ENCODE peak calls at places on chromosomes 13 and 19, in nine cellular contexts. One of them, this sample, is unnamed.

GRCh38 chr13:95267662-95268369 is 33.4 kb downstream of the ABCC4 start:
- DNase-seq in AG04450: peak
- DNase-seq in breast epithelium: no peak
- DNase-seq in uterus: peak
- DNase-seq in fibroblast of lung: peak
- DNase-seq in tibial artery: no peak
- DNase-seq in CD4-positive, alpha-beta memory T cell: no peak
- DNase-seq in transverse colon: peak
- DNase-seq in left ventricle myocardium inferior: no peak
- DNase-seq in this sample: no peak

GRCh38 chr19:55224038-55224665 is 4.4 kb downstream of the TMEM86B start:
- DNase-seq in tibial artery: no peak
- DNase-seq in breast epithelium: no peak
- DNase-seq in CD4-positive, alpha-beta memory T cell: no peak
- DNase-seq in uterus: no peak
- DNase-seq in fibroblast of lung: no peak
- DNase-seq in left ventricle myocardium inferior: no peak
- DNase-seq in AG04450: no peak
- DNase-seq in transverse colon: no peak
- DNase-seq in this sample: no peak

GRCh38 chr19:7534531-7534980 is 961 bp upstream of the PNPLA6 start:
- DNase-seq in tibial artery: peak
- DNase-seq in transverse colon: peak
- DNase-seq in breast epithelium: no peak
- DNase-seq in left ventricle myocardium inferior: peak
- DNase-seq in fibroblast of lung: peak
- DNase-seq in uterus: peak
- DNase-seq in CD4-positive, alpha-beta memory T cell: peak
- DNase-seq in AG04450: peak
- DNase-seq in this sample: peak

GRCh38 chr13:30718661-30719520 is 16.5 kb upstream of the ALOX5AP start:
- DNase-seq in AG04450: peak
- DNase-seq in CD4-positive, alpha-beta memory T cell: no peak
- DNase-seq in fibroblast of lung: peak
- DNase-seq in transverse colon: no peak
- DNase-seq in uterus: no peak
- DNase-seq in left ventricle myocardium inferior: no peak
- DNase-seq in breast epithelium: no peak
- DNase-seq in tibial artery: no peak
- DNase-seq in this sample: no peak

GRCh38 chr19:50679177-50680125 is 30.2 kb downstream of the C19orf81 start:
- DNase-seq in breast epithelium: peak
- DNase-seq in uterus: peak
- DNase-seq in tibial artery: peak
- DNase-seq in fibroblast of lung: peak
- DNase-seq in left ventricle myocardium inferior: peak
- DNase-seq in transverse colon: peak
- DNase-seq in CD4-positive, alpha-beta memory T cell: peak
- DNase-seq in AG04450: peak
- DNase-seq in this sample: peak

GRCh38 chr13:74290324-74290773 is 156.1 kb upstream of the KLF12 start:
- DNase-seq in transverse colon: peak
- DNase-seq in CD4-positive, alpha-beta memory T cell: peak
- DNase-seq in left ventricle myocardium inferior: no peak
- DNase-seq in fibroblast of lung: peak
- DNase-seq in breast epithelium: no peak
- DNase-seq in uterus: peak
- DNase-seq in AG04450: peak
- DNase-seq in tibial artery: no peak
- DNase-seq in this sample: no peak

GRCh38 chr19:45117666-45118065 is 24.7 kb downstream of the PPP1R37 start:
- DNase-seq in left ventricle myocardium inferior: no peak
- DNase-seq in fibroblast of lung: no peak
- DNase-seq in CD4-positive, alpha-beta memory T cell: no peak
- DNase-seq in AG04450: no peak
- DNase-seq in transverse colon: no peak
- DNase-seq in breast epithelium: peak
- DNase-seq in tibial artery: no peak
- DNase-seq in uterus: no peak
- DNase-seq in this sample: no peak

GRCh38 chr13:98370806-98371553 is 193.9 kb upstream of the RNF113B start:
- DNase-seq in tibial artery: peak
- DNase-seq in left ventricle myocardium inferior: peak
- DNase-seq in uterus: peak
- DNase-seq in AG04450: peak
- DNase-seq in breast epithelium: no peak
- DNase-seq in fibroblast of lung: peak
- DNase-seq in transverse colon: peak
- DNase-seq in CD4-positive, alpha-beta memory T cell: no peak
- DNase-seq in this sample: no peak

GRCh38 chr13:45436953-45437352 is 18.8 kb upstream of the SLC25A30 start:
- DNase-seq in uterus: no peak
- DNase-seq in tibial artery: no peak
- DNase-seq in CD4-positive, alpha-beta memory T cell: no peak
- DNase-seq in breast epithelium: no peak
- DNase-seq in AG04450: no peak
- DNase-seq in left ventricle myocardium inferior: no peak
- DNase-seq in transverse colon: no peak
- DNase-seq in fibroblast of lung: no peak
- DNase-seq in this sample: no peak

GRCh38 chr13:45436332-45436731 is 18.2 kb upstream of the SLC25A30 start:
- DNase-seq in uterus: no peak
- DNase-seq in AG04450: no peak
- DNase-seq in tibial artery: no peak
- DNase-seq in left ventricle myocardium inferior: no peak
- DNase-seq in CD4-positive, alpha-beta memory T cell: no peak
- DNase-seq in transverse colon: no peak
- DNase-seq in fibroblast of lung: no peak
- DNase-seq in breast epithelium: no peak
- DNase-seq in this sample: no peak

GRCh38 chr13:45433381-45433790 is 15.2 kb upstream of the SLC25A30 start:
- DNase-seq in breast epithelium: no peak
- DNase-seq in transverse colon: no peak
- DNase-seq in AG04450: no peak
- DNase-seq in uterus: no peak
- DNase-seq in tibial artery: no peak
- DNase-seq in left ventricle myocardium inferior: no peak
- DNase-seq in fibroblast of lung: no peak
- DNase-seq in CD4-positive, alpha-beta memory T cell: no peak
- DNase-seq in this sample: no peak

GRCh38 chr13:45434556-45435371 is 16.6 kb upstream of the SLC25A30 start:
- DNase-seq in tibial artery: no peak
- DNase-seq in CD4-positive, alpha-beta memory T cell: no peak
- DNase-seq in fibroblast of lung: no peak
- DNase-seq in breast epithelium: no peak
- DNase-seq in AG04450: no peak
- DNase-seq in left ventricle myocardium inferior: no peak
- DNase-seq in transverse colon: peak
- DNase-seq in uterus: no peak
- DNase-seq in this sample: no peak

DNA sequence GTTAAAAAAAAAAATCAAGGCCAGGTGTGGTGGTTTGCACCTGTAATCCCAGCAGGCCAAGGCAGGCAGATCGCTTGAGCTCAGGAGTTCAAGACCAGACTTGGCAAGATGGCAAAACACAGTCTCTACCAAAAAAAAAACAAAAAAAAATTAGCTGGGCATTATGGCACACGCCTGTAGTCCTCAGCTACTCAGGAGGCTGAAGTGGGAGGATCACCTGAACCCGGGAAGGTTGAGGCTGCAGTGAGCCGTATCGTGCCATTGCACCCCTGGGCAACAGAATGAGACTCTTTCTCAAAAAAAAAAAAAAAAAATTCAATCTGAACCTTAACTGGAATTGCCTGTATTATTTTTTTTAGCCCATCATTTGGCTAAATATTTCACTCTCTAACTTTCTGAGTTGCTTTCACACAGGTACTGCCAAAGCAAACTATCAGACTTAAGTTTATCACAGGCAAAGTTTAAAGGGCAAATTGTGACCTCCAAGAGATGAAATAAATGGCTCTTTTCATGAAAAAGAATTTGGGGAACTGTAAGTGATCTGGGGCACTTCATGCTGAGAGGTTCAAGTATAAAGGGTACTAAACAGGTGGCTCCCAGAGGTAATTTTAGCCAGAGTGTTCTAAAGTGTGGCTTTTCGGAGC is 14.7 kb upstream of the SLC25A30 start:
- DNase-seq in fibroblast of lung: no peak
- DNase-seq in AG04450: no peak
- DNase-seq in tibial artery: no peak
- DNase-seq in CD4-positive, alpha-beta memory T cell: no peak
- DNase-seq in uterus: no peak
- DNase-seq in breast epithelium: no peak
- DNase-seq in transverse colon: no peak
- DNase-seq in left ventricle myocardium inferior: no peak
- DNase-seq in this sample: no peak
- H3K27ac ChIP-seq in fibroblast of lung: no peak
- H3K27ac ChIP-seq in AG04450: no peak
- H3K27ac ChIP-seq in tibial artery: no peak
- H3K27ac ChIP-seq in CD4-positive, alpha-beta memory T cell: no peak
- H3K27ac ChIP-seq in uterus: no peak
- H3K27ac ChIP-seq in breast epithelium: no peak
- H3K27ac ChIP-seq in transverse colon: peak
- H3K27ac ChIP-seq in left ventricle myocardium inferior: peak
- H3K27ac ChIP-seq in this sample: no peak

GRCh38 chr13:40563350-40564125 is 102.9 kb downstream of the FOXO1 start:
- DNase-seq in AG04450: no peak
- DNase-seq in tibial artery: no peak
- DNase-seq in transverse colon: no peak
- DNase-seq in CD4-positive, alpha-beta memory T cell: no peak
- DNase-seq in breast epithelium: no peak
- DNase-seq in left ventricle myocardium inferior: no peak
- DNase-seq in fibroblast of lung: no peak
- DNase-seq in uterus: no peak
- DNase-seq in this sample: no peak

GRCh38 chr13:40565282-40566148 is 100.9 kb downstream of the FOXO1 start:
- DNase-seq in left ventricle myocardium inferior: no peak
- DNase-seq in uterus: no peak
- DNase-seq in fibroblast of lung: no peak
- DNase-seq in AG04450: no peak
- DNase-seq in CD4-positive, alpha-beta memory T cell: no peak
- DNase-seq in transverse colon: no peak
- DNase-seq in tibial artery: no peak
- DNase-seq in breast epithelium: no peak
- DNase-seq in this sample: no peak

GRCh38 chr13:40564342-40564997 is 102.0 kb downstream of the FOXO1 start:
- DNase-seq in uterus: no peak
- DNase-seq in tibial artery: no peak
- DNase-seq in left ventricle myocardium inferior: no peak
- DNase-seq in AG04450: no peak
- DNase-seq in CD4-positive, alpha-beta memory T cell: no peak
- DNase-seq in breast epithelium: no peak
- DNase-seq in fibroblast of lung: no peak
- DNase-seq in transverse colon: no peak
- DNase-seq in this sample: no peak

GRCh38 chr13:40559915-40560314 is 106.5 kb downstream of the FOXO1 start:
- DNase-seq in CD4-positive, alpha-beta memory T cell: no peak
- DNase-seq in uterus: no peak
- DNase-seq in AG04450: no peak
- DNase-seq in left ventricle myocardium inferior: no peak
- DNase-seq in tibial artery: no peak
- DNase-seq in breast epithelium: no peak
- DNase-seq in fibroblast of lung: no peak
- DNase-seq in transverse colon: no peak
- DNase-seq in this sample: no peak

DNA sequence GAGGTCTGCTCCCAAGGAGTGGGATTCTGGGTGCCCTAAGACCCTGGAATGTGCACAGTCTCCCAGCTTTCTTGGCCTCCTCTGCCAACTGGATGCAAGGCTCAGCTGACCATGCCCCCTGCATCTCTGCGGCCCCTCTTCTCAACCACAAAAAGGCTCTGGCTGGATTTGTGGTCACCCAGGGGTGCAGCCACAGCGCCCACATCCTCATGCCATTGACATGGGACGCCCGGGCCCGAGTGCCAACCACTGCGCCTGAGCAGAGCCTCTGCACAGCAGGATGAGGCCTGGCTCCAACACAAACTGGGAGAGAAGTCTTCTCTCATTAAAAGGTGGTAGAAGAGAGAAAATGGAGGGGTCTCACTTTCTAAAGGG is 103.5 kb downstream of the FOXO1 start:
- DNase-seq in fibroblast of lung: peak
- DNase-seq in breast epithelium: no peak
- DNase-seq in left ventricle myocardium inferior: no peak
- DNase-seq in uterus: no peak
- DNase-seq in CD4-positive, alpha-beta memory T cell: no peak
- DNase-seq in transverse colon: no peak
- DNase-seq in tibial artery: no peak
- DNase-seq in AG04450: no peak
- DNase-seq in this sample: no peak
- H3K27ac ChIP-seq in fibroblast of lung: no peak
- H3K27ac ChIP-seq in breast epithelium: peak
- H3K27ac ChIP-seq in left ventricle myocardium inferior: peak
- H3K27ac ChIP-seq in uterus: peak
- H3K27ac ChIP-seq in CD4-positive, alpha-beta memory T cell: no peak
- H3K27ac ChIP-seq in transverse colon: no peak
- H3K27ac ChIP-seq in tibial artery: no peak
- H3K27ac ChIP-seq in AG04450: no peak
- H3K27ac ChIP-seq in this sample: peak

GRCh38 chr13:50511877-50512332 is 331.6 kb downstream of the DLEU7 start:
- DNase-seq in left ventricle myocardium inferior: no peak
- DNase-seq in CD4-positive, alpha-beta memory T cell: peak
- DNase-seq in AG04450: no peak
- DNase-seq in transverse colon: peak
- DNase-seq in uterus: no peak
- DNase-seq in fibroblast of lung: no peak
- DNase-seq in tibial artery: no peak
- DNase-seq in breast epithelium: no peak
- DNase-seq in this sample: no peak
- H3K27ac ChIP-seq in left ventricle myocardium inferior: peak
- H3K27ac ChIP-seq in CD4-positive, alpha-beta memory T cell: peak
- H3K27ac ChIP-seq in AG04450: no peak
- H3K27ac ChIP-seq in transverse colon: peak
- H3K27ac ChIP-seq in uterus: peak
- H3K27ac ChIP-seq in fibroblast of lung: no peak
- H3K27ac ChIP-seq in tibial artery: peak
- H3K27ac ChIP-seq in breast epithelium: peak
- H3K27ac ChIP-seq in this sample: peak

GRCh38 chr13:39602614-39603366 is at the start of gene LHFPL6:
- DNase-seq in fibroblast of lung: peak
- DNase-seq in left ventricle myocardium inferior: peak
- DNase-seq in AG04450: peak
- DNase-seq in tibial artery: peak
- DNase-seq in transverse colon: peak
- DNase-seq in uterus: peak
- DNase-seq in CD4-positive, alpha-beta memory T cell: peak
- DNase-seq in breast epithelium: peak
- DNase-seq in this sample: peak

GRCh38 chr13:39600766-39601165 is 2.2 kb downstream of the LHFPL6 start:
- DNase-seq in tibial artery: peak
- DNase-seq in left ventricle myocardium inferior: peak
- DNase-seq in AG04450: no peak
- DNase-seq in uterus: no peak
- DNase-seq in fibroblast of lung: no peak
- DNase-seq in transverse colon: no peak
- DNase-seq in CD4-positive, alpha-beta memory T cell: no peak
- DNase-seq in breast epithelium: no peak
- DNase-seq in this sample: peak

GRCh38 chr13:39603424-39603947 is 493 bp upstream of the LHFPL6 start:
- DNase-seq in fibroblast of lung: peak
- DNase-seq in tibial artery: no peak
- DNase-seq in transverse colon: peak
- DNase-seq in uterus: peak
- DNase-seq in breast epithelium: no peak
- DNase-seq in left ventricle myocardium inferior: no peak
- DNase-seq in AG04450: no peak
- DNase-seq in CD4-positive, alpha-beta memory T cell: no peak
- DNase-seq in this sample: peak

GRCh38 chr13:39601636-39602035 is 1.4 kb downstream of the LHFPL6 start:
- DNase-seq in fibroblast of lung: no peak
- DNase-seq in AG04450: no peak
- DNase-seq in uterus: no peak
- DNase-seq in transverse colon: no peak
- DNase-seq in tibial artery: no peak
- DNase-seq in breast epithelium: no peak
- DNase-seq in CD4-positive, alpha-beta memory T cell: no peak
- DNase-seq in left ventricle myocardium inferior: no peak
- DNase-seq in this sample: no peak

GRCh38 chr13:39602277-39602613 is 748 bp downstream of the LHFPL6 start:
- DNase-seq in CD4-positive, alpha-beta memory T cell: no peak
- DNase-seq in uterus: no peak
- DNase-seq in left ventricle myocardium inferior: no peak
- DNase-seq in AG04450: no peak
- DNase-seq in transverse colon: no peak
- DNase-seq in fibroblast of lung: no peak
- DNase-seq in breast epithelium: no peak
- DNase-seq in tibial artery: no peak
- DNase-seq in this sample: no peak
- H3K27ac ChIP-seq in CD4-positive, alpha-beta memory T cell: no peak
- H3K27ac ChIP-seq in uterus: peak
- H3K27ac ChIP-seq in left ventricle myocardium inferior: peak
- H3K27ac ChIP-seq in AG04450: peak
- H3K27ac ChIP-seq in transverse colon: peak
- H3K27ac ChIP-seq in fibroblast of lung: peak
- H3K27ac ChIP-seq in breast epithelium: peak
- H3K27ac ChIP-seq in tibial artery: peak
- H3K27ac ChIP-seq in this sample: peak